ENCODE peak calls at places on chromosomes 4 and X, in six cellular contexts. B is uterus, V is cardiac muscle cell, I is type B pancreatic cell, O is cardiac fibroblast, W is GM23338. N is an unnamed sample.

GRCh38 chr4:85717366-85717765 is 242.4 kb downstream of the ARHGAP24 start:
- DNase-seq in B (no peak), V (no peak), I (no peak), O (no peak), W (no peak), N (no peak)

GRCh38 chrX:2652106-2652505 is 39.0 kb upstream of the CD99 start:
- DNase-seq in B (no peak), V (no peak), I (no peak), O (no peak), W (peak), N (no peak)

GRCh38 chr4:156545003-156545785 is 426.4 kb downstream of the PDGFC start:
- DNase-seq in B (no peak), V (no peak), I (no peak), O (peak), W (no peak), N (no peak)

GRCh38 chrX:84188320-84188834 is 378 bp upstream of the RPS6KA6 start:
- DNase-seq in B (peak), V (peak), I (peak), O (peak), W (peak), N (no peak)

GRCh38 chr4:148054275-148054674 is 322.4 kb downstream of the ARHGAP10 start:
- DNase-seq in B (no peak), V (no peak), I (no peak), O (no peak), W (no peak), N (peak)

GRCh38 chrX:37746268-37746931 is 33.5 kb upstream of the CYBB start:
- DNase-seq in B (no peak), V (no peak), I (no peak), O (no peak), W (no peak), N (no peak)

GRCh38 chr4:14916554-14917304 is 85.6 kb upstream of the CPEB2 start:
- DNase-seq in B (no peak), V (no peak), I (no peak), O (peak), W (no peak), N (peak)

GRCh38 chr4:7323872-7324650 is 110.7 kb downstream of the PSAPL1 start:
- DNase-seq in B (no peak), V (no peak), I (no peak), O (no peak), W (no peak), N (no peak)

GRCh38 chrX:85244411-85245210 is 820 bp downstream of the ZNF711 start:
- DNase-seq in B (no peak), V (peak), I (no peak), O (no peak), W (peak), N (no peak)

GRCh38 chrX:107738272-107738671 is 37.3 kb downstream of the TSC22D3 start:
- DNase-seq in B (no peak), V (no peak), I (no peak), O (no peak), W (no peak), N (peak)

GRCh38 chrX:110145854-110146253 is 142.9 kb downstream of the TMEM164 start:
- DNase-seq in B (peak), V (peak), I (no peak), O (peak), W (peak), N (peak)

GRCh38 chrX:111349098-111349497 is 62.9 kb downstream of the DCX start:
- DNase-seq in B (no peak), V (no peak), I (no peak), O (no peak), W (no peak), N (no peak)

GRCh38 chr4:145957307-145957706 is 18.7 kb upstream of the ZNF827 start:
- DNase-seq in B (no peak), V (no peak), I (no peak), O (no peak), W (no peak), N (no peak)

GRCh38 chr4:33715996-33716395 is 2528.3 kb downstream of the ARAP2 start:
- DNase-seq in B (no peak), V (no peak), I (no peak), O (peak), W (no peak), N (peak)

GRCh38 chr4:94406668-94407437 is 44.9 kb upstream of the PDLIM5 start:
- DNase-seq in B (peak), V (peak), I (no peak), O (peak), W (peak), N (peak)

GRCh38 chrX:2710041-2710471 is 19.0 kb downstream of the CD99 start:
- DNase-seq in B (no peak), V (no peak), I (no peak), O (peak), W (no peak), N (peak)

GRCh38 chr4:7847206-7847605 is 92.5 kb downstream of the AFAP1 start:
- DNase-seq in B (no peak), V (no peak), I (no peak), O (no peak), W (no peak), N (no peak)

GRCh38 chr4:40669504-40669903 is 39.8 kb upstream of the RBM47 start:
- DNase-seq in B (no peak), V (no peak), I (no peak), O (no peak), W (no peak), N (no peak)

GRCh38 chr4:106690487-106690886 is 321.9 kb upstream of the GIMD1 start:
- DNase-seq in B (no peak), V (no peak), I (no peak), O (peak), W (no peak), N (peak)

GRCh38 chrX:39336709-39337294 is 535.5 kb downstream of the MID1IP1 start:
- DNase-seq in B (peak), V (peak), I (no peak), O (no peak), W (no peak), N (no peak)

GRCh38 chrX:11449613-11450012 is 156.4 kb downstream of the AMELX start:
- DNase-seq in B (no peak), V (no peak), I (no peak), O (no peak), W (no peak), N (no peak)

GRCh38 chrX:101931494-101932248 is at the start of gene ZMAT1:
- DNase-seq in B (peak), V (peak), I (peak), O (peak), W (peak), N (no peak)

GRCh38 chrX:10095698-10096432 is 60.9 kb upstream of the CLCN4 start:
- DNase-seq in B (no peak), V (no peak), I (no peak), O (no peak), W (no peak), N (no peak)

GRCh38 chrX:81082649-81083048 is 119.1 kb downstream of the HMGN5 start:
- DNase-seq in B (no peak), V (no peak), I (no peak), O (no peak), W (no peak), N (no peak)

GRCh38 chr4:66169341-66169740 is 499.1 kb upstream of the EPHA5 start:
- DNase-seq in B (no peak), V (peak), I (no peak), O (peak), W (peak), N (peak)

GRCh38 chrX:31392541-31392940 is 320.7 kb upstream of the FTHL17 start:
- DNase-seq in B (no peak), V (no peak), I (no peak), O (no peak), W (no peak), N (no peak)

GRCh38 chr4:148704291-148704690 is 262.1 kb upstream of the NR3C2 start:
- DNase-seq in B (no peak), V (no peak), I (no peak), O (peak), W (peak), N (no peak)

GRCh38 chrX:330726-331144 is 12.1 kb upstream of the GTPBP6 start:
- DNase-seq in B (no peak), V (no peak), I (no peak), O (no peak), W (no peak), N (no peak)

GRCh38 chr4:71187399-71188196 is 151.2 kb upstream of the SLC4A4 start:
- DNase-seq in B (no peak), V (peak), I (peak), O (peak), W (no peak), N (no peak)

GRCh38 chr4:56627375-56627774 is 53.7 kb downstream of the HOPX start:
- DNase-seq in B (no peak), V (no peak), I (no peak), O (no peak), W (no peak), N (no peak)

GRCh38 chr4:56626420-56626819 is 54.7 kb downstream of the HOPX start:
- DNase-seq in B (no peak), V (no peak), I (no peak), O (peak), W (no peak), N (no peak)

GRCh38 chr4:56628592-56628991 is 52.5 kb downstream of the HOPX start:
- DNase-seq in B (no peak), V (no peak), I (no peak), O (no peak), W (no peak), N (no peak)

GRCh38 chr4:56627985-56628384 is 53.1 kb downstream of the HOPX start:
- DNase-seq in B (no peak), V (no peak), I (no peak), O (no peak), W (no peak), N (no peak)

GRCh38 chr4:56626963-56627362 is 54.1 kb downstream of the HOPX start:
- DNase-seq in B (no peak), V (no peak), I (no peak), O (peak), W (no peak), N (no peak)
- TF ChIP-seq CTCF in B (no peak), V (peak), I (no peak), O (peak), W (peak), N (no peak)

DNA sequence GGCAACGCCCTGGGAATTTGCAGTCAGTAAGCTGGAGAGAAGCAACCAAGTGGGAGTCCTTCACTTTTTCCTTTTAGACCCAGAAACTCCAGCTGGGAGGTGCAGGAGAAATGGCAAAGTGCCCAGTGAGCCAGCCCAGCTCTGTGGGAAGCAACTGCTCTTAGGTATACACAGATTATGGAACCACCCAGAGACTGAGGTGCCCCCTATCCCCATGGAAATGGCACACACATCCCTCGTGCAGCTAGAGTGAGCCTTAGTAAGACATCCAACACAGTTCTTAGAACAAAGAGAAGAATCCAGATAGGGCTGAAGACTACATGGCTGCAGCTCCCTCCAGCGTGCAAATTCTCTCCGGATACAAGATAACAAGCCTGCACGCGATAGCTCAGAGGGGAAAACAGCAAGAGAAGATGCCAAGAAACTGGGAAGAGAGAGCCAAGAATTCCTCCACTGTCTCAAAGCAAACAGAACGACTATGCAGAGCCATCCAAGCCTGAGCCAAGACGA is 26.6 kb upstream of the IRAK1 start:
- DNase-seq in B (peak), V (no peak), I (no peak), O (peak), W (no peak), N (peak)
- TF ChIP-seq CTCF in B (peak), V (peak), I (no peak), O (no peak), W (no peak), N (no peak)

GRCh38 chrX:95330292-95330691 is 1354.3 kb upstream of the DIAPH2 start:
- DNase-seq in B (no peak), V (no peak), I (no peak), O (no peak), W (no peak), N (no peak)

DNA sequence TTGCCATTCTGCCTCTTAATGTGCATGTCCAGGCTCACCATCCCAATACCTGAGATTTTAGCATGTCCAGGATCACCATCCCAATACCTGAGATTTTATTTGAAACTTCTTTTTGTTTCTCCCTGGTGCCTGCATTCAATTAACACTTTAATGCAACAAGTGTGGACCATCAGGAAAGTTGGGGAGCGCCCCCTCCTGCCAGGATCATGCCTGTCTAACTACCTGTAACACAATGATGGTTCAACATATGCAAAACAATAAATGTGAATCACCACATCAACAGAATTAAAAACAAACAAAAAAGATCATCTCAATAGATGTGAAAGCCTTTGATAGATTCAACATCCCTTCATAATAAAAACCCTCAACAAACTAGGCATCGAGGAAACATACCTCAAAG is 1359.5 kb upstream of the DIAPH2 start:
- DNase-seq in B (no peak), V (no peak), I (no peak), O (no peak), W (peak), N (no peak)
- TF ChIP-seq CTCF in B (no peak), V (no peak), I (no peak), O (no peak), W (peak), N (no peak)

GRCh38 chrX:23952984-23953907 is 45.4 kb downstream of the CXorf58 start:
- DNase-seq in B (no peak), V (peak), I (peak), O (no peak), W (peak), N (no peak)

GRCh38 chrX:23954396-23954795 is 46.6 kb downstream of the CXorf58 start:
- DNase-seq in B (no peak), V (no peak), I (no peak), O (no peak), W (peak), N (no peak)

GRCh38 chrX:23959781-23960180 is 52.0 kb downstream of the CXorf58 start:
- DNase-seq in B (no peak), V (no peak), I (peak), O (no peak), W (peak), N (no peak)

GRCh38 chrX:23952401-23952800 is 44.6 kb downstream of the CXorf58 start:
- DNase-seq in B (no peak), V (no peak), I (no peak), O (no peak), W (no peak), N (no peak)

GRCh38 chrX:23953908-23954269 is 46.1 kb downstream of the CXorf58 start:
- DNase-seq in B (no peak), V (no peak), I (peak), O (no peak), W (no peak), N (no peak)
- TF ChIP-seq CTCF in B (no peak), V (no peak), I (peak), O (no peak), W (no peak), N (no peak)

GRCh38 chr4:1348014-1348513 is 1.1 kb downstream of the UVSSA start:
- DNase-seq in B (no peak), V (no peak), I (no peak), O (no peak), W (no peak), N (no peak)

GRCh38 chr4:1348746-1349145 is 1.7 kb downstream of the UVSSA start:
- DNase-seq in B (no peak), V (no peak), I (no peak), O (no peak), W (no peak), N (no peak)

GRCh38 chr4:1345905-1346780 is 865 bp upstream of the UVSSA start:
- DNase-seq in B (peak), V (peak), I (no peak), O (peak), W (peak), N (peak)

GRCh38 chr4:1346781-1347409 is at the start of gene UVSSA:
- DNase-seq in B (peak), V (peak), I (peak), O (peak), W (peak), N (peak)

GRCh38 chr4:1347410-1347864 is 429 bp downstream of the UVSSA start:
- DNase-seq in B (peak), V (peak), I (peak), O (peak), W (peak), N (peak)
- TF ChIP-seq CTCF in B (no peak), V (peak), I (no peak), O (no peak), W (no peak), N (no peak)

N was measured in MCF 10A.